ENCODE peak calls at places on chromosomes 1 and 21, in ten cellular contexts. M, H, I, Z, X, P, G, A, V and W are unnamed samples.

GRCh38 chr1:93814059-93814794 is 64.8 kb downstream of the DNTTIP2 start:
- DNase-seq in M (no peak), H (peak; percentile 89), I (peak; percentile 53), Z (peak; percentile 40), X (peak; percentile 86), P (peak; percentile 57), G (peak; percentile 47), A (no peak), V (no peak), W (peak; percentile 74)

GRCh38 chr1:160954158-160955104 is at the start of gene ITLN2:
- DNase-seq in M (no peak), H (no peak), I (no peak), Z (no peak), X (peak; percentile 47), P (peak; percentile 30), G (no peak), A (no peak), V (no peak), W (no peak)

GRCh38 chr1:25173809-25174320 is 58.4 kb downstream of the SYF2 start:
- DNase-seq in M (no peak), H (no peak), I (no peak), Z (no peak), X (no peak), P (no peak), G (no peak), A (no peak), V (no peak), W (no peak)

GRCh38 chr1:27382950-27383627 is at the start of gene CD164L2:
- DNase-seq in M (no peak), H (no peak), I (no peak), Z (no peak), X (no peak), P (peak; percentile 44), G (no peak), A (no peak), V (no peak), W (no peak)

GRCh38 chr1:245247791-245248789 is 93.3 kb downstream of the KIF26B start:
- DNase-seq in M (no peak), H (no peak), I (no peak), Z (no peak), X (no peak), P (no peak), G (no peak), A (no peak), V (no peak), W (no peak)

GRCh38 chr21:39531777-39532333 is 80.1 kb downstream of the SH3BGR start:
- DNase-seq in M (no peak), H (no peak), I (no peak), Z (no peak), X (no peak), P (no peak), G (no peak), A (no peak), V (no peak), W (no peak)

GRCh38 chr1:156885314-156885713 is 8.2 kb upstream of the PEAR1 start:
- DNase-seq in M (no peak), H (no peak), I (no peak), Z (no peak), X (no peak), P (no peak), G (no peak), A (no peak), V (no peak), W (no peak)

GRCh38 chr1:110040548-110040947 is 6.1 kb downstream of the STRIP1 start:
- DNase-seq in M (no peak), H (no peak), I (no peak), Z (no peak), X (no peak), P (no peak), G (no peak), A (no peak), V (no peak), W (no peak)

GRCh38 chr1:207808911-207809555 is 57.2 kb downstream of the CD46 start:
- DNase-seq in M (no peak), H (no peak), I (no peak), Z (no peak), X (no peak), P (no peak), G (no peak), A (no peak), V (no peak), W (no peak)